ENCODE peak calls at places on chromosomes 2 and 18, in eight cellular contexts. X is stomach; M is PC-3; W is HFF-Myc; U is choroid plexus epithelial cell; V is CD8-positive, alpha-beta T cell; Q is brain microvascular endothelial cell; J is endodermal cell. T is an unnamed sample.

GRCh38 chr2:28896906-28897305 is 2.4 kb downstream of the WDR43 start:
- DNase-seq in X (no peak), M (peak), W (no peak), U (peak), V (no peak), Q (peak), J (no peak), T (no peak)

GRCh38 chr2:111221701-111222100 is 101.0 kb downstream of the BCL2L11 start:
- DNase-seq in X (no peak), M (no peak), W (no peak), U (no peak), V (no peak), Q (no peak), J (no peak), T (no peak)

GRCh38 chr2:201696151-201696659 is 2.2 kb downstream of the MPP4 start:
- DNase-seq in X (no peak), M (peak), W (peak), U (peak), V (no peak), Q (peak), J (no peak), T (no peak)

GRCh38 chr18:54112356-54112755 is 112.1 kb downstream of the MBD2 start:
- DNase-seq in X (no peak), M (no peak), W (peak), U (peak), V (no peak), Q (no peak), J (no peak), T (no peak)

GRCh38 chr2:160703648-160704585 is 210.3 kb upstream of the RBMS1 start:
- DNase-seq in X (no peak), M (no peak), W (no peak), U (no peak), V (peak), Q (no peak), J (peak), T (no peak)

GRCh38 chr2:189661957-189662321 is 680 bp downstream of the ASNSD1 start:
- DNase-seq in X (no peak), M (peak), W (no peak), U (no peak), V (no peak), Q (no peak), J (no peak), T (no peak)

GRCh38 chr2:55842009-55842408 is 81.6 kb downstream of the EFEMP1 start:
- DNase-seq in X (no peak), M (peak), W (no peak), U (no peak), V (no peak), Q (no peak), J (no peak), T (no peak)

GRCh38 chr18:11025671-11026070 is 123.7 kb downstream of the PIEZO2 start:
- DNase-seq in X (no peak), M (no peak), W (no peak), U (no peak), V (no peak), Q (no peak), J (no peak), T (no peak)

GRCh38 chr2:233444501-233444900 is 90.2 kb downstream of the DGKD start:
- DNase-seq in X (no peak), M (no peak), W (no peak), U (no peak), V (no peak), Q (no peak), J (no peak), T (no peak)

GRCh38 chr2:150909090-150909489 is 352.6 kb downstream of the RBM43 start:
- DNase-seq in X (no peak), M (no peak), W (no peak), U (no peak), V (no peak), Q (no peak), J (no peak), T (no peak)

GRCh38 chr2:150909613-150910012 is 352.1 kb downstream of the RBM43 start:
- DNase-seq in X (no peak), M (peak), W (no peak), U (no peak), V (no peak), Q (no peak), J (no peak), T (no peak)

GRCh38 chr2:150916434-150916833 is 345.2 kb downstream of the RBM43 start:
- DNase-seq in X (no peak), M (no peak), W (no peak), U (no peak), V (no peak), Q (no peak), J (no peak), T (no peak)

GRCh38 chr2:150907466-150907865 is 354.2 kb downstream of the RBM43 start:
- DNase-seq in X (no peak), M (no peak), W (no peak), U (no peak), V (no peak), Q (no peak), J (no peak), T (no peak)

DNA sequence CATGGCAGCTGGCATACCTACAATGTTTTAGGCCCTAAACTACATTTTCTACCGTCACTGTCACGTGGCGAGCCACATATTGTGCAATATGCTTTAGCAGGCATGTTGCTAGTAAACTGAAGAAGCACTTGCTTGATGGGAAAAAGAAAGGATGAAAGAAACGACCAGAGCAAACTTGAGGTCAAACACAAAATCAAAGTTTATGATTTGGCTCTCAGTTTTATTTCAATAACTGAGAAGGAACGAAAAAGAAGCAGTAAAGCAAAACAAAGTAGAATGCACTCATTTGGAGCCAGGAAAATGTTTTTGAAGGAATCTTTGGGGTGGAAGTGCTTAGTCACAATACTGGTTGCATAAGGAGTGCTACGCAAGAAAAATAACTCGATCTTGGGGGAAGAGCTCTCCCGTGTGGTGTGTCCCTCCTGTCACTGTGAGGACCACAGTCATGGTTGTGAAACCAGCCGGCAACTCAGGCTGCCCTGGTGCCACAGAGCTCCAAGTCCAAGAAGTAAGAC is 349.8 kb downstream of the RBM43 start:
- DNase-seq in X (peak), M (peak), W (peak), U (peak), V (no peak), Q (peak), J (peak), T (no peak)
- TF ChIP-seq CTCF in X (no peak), M (no peak), W (peak), U (peak), V (no peak), Q (peak), J (peak), T (no peak)

DNA sequence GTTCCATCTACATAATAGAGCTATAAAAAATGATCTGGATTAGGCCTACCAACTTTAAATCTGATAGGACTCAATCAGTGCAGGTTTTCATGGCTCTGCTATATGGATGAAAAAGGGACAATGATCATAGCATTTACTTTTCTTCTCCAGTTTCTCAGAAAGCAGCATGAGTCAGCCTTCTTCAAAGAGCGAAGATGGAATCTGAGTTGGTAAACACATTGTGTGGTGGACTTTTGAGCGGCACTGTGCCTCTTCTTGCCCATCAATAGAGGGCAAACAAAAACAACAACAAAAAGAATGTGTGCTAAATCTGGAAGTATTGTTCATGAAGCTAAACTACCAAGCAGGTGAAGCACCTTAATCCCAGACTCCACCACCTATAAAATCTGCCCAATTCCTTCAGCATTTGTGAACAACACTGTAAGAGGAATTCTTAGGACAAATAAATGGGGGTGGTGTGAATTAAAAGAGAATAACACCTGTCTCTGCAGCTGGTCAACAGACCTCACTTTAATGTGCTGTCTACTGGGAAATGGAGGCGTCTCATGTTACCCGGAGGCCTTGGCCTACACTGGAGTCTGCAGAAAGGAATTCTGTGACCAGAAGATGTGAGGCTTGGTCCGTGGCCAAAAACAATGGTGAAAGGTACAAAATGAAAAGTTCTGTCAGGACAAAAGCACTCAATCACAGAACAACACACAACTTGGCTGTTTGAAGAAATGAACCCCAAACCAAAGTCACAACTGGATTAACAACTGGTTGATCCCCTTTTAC is 609.0 kb downstream of the IRS1 start:
- DNase-seq in X (no peak), M (peak), W (peak), U (peak), V (no peak), Q (peak), J (no peak), T (no peak)
- TF ChIP-seq CTCF in X (no peak), M (no peak), W (no peak), U (no peak), V (no peak), Q (no peak), J (no peak), T (no peak)

DNA sequence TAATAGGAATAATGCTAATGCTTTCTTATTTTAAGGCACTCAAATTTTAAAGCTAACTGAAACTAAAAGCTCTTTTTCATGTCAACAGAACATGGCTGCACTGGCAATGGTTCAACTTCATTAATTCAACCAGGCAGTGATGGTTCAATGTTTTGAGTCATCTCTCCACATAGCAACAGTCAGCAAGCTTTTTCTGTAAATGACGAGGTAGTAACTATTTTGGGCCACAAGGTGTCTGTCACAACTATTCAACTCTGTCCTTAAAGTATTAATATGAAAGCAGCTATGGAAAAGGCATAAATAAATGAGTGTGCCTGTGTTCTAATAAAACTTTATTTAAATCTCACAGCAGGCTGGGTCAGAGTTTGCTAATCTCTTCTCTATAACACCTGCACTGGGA is 1425.6 kb upstream of the PIK3C3 start:
- DNase-seq in X (no peak), M (peak), W (no peak), U (peak), V (no peak), Q (peak), J (no peak), T (no peak)
- TF ChIP-seq CTCF in X (no peak), M (peak), W (no peak), U (peak), V (no peak), Q (peak), J (peak), T (no peak)

GRCh38 chr18:38545071-38545470 is 979.5 kb upstream of the CELF4 start:
- DNase-seq in X (no peak), M (peak), W (no peak), U (peak), V (no peak), Q (no peak), J (peak), T (no peak)
- TF ChIP-seq CTCF in X (peak), M (peak), W (no peak), U (no peak), V (no peak), Q (no peak), J (peak), T (peak)

GRCh38 chr2:116952254-116952653 is 862.2 kb upstream of the DDX18 start:
- DNase-seq in X (no peak), M (peak), W (no peak), U (no peak), V (no peak), Q (no peak), J (no peak), T (no peak)
- TF ChIP-seq CTCF in X (peak), M (peak), W (no peak), U (no peak), V (no peak), Q (no peak), J (peak), T (no peak)

DNA sequence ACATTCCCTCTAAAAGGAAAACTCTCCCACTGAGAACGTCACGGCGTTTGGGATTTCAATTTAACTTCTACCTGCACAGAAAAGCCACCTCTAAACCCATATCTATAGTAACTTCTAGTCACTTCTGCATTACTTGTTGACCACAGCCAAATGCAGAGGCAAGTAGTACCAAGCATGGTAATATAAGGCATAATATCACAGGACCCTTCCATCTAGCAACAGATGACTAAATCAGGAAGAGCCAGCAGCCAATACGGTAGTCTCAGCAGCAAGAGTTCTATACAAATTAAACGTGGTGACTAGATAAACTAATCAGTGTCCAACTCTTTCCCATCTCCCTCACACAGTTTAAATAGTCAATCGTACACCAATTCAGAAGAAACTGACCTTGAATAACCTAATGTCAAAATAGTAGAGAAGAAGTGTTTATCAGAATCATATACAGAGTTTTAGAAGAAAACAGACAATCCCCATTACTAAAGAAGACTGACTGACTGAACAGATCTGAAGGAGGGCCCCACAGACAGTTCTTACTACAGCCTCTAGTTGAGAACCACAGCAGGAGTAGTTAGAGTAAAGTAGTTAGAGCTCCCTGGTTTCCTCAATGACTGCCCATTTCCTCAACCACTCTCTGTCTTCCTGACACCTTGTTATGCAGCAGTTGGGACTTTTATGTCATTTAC is 30.0 kb downstream of the MEMO1 start:
- DNase-seq in X (no peak), M (peak), W (no peak), U (peak), V (no peak), Q (peak), J (no peak), T (peak)
- TF ChIP-seq CTCF in X (no peak), M (no peak), W (no peak), U (peak), V (no peak), Q (peak), J (peak), T (no peak)

DNA sequence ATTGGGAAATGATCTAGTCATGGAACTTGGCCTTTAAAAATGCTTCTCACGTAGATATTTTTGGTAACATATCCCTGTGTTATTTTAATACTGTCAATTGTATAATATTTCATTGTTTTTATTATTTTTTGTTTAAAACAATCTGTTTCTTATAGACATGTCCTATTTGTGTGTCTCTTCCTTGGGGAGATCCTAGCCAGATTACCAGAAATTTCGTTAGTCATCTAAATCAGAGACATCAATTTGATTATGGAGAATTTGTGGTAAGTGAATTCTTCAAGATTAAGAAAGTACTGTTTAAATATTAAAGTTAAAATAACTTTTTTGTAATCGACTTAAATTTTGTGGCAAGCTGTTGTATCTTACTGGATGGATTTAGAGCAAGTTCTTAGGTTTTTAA is 34.9 kb downstream of the RNF138 start:
- DNase-seq in X (no peak), M (no peak), W (no peak), U (no peak), V (no peak), Q (no peak), J (no peak), T (no peak)
- TF ChIP-seq CTCF in X (no peak), M (no peak), W (no peak), U (no peak), V (no peak), Q (no peak), J (no peak), T (no peak)

DNA sequence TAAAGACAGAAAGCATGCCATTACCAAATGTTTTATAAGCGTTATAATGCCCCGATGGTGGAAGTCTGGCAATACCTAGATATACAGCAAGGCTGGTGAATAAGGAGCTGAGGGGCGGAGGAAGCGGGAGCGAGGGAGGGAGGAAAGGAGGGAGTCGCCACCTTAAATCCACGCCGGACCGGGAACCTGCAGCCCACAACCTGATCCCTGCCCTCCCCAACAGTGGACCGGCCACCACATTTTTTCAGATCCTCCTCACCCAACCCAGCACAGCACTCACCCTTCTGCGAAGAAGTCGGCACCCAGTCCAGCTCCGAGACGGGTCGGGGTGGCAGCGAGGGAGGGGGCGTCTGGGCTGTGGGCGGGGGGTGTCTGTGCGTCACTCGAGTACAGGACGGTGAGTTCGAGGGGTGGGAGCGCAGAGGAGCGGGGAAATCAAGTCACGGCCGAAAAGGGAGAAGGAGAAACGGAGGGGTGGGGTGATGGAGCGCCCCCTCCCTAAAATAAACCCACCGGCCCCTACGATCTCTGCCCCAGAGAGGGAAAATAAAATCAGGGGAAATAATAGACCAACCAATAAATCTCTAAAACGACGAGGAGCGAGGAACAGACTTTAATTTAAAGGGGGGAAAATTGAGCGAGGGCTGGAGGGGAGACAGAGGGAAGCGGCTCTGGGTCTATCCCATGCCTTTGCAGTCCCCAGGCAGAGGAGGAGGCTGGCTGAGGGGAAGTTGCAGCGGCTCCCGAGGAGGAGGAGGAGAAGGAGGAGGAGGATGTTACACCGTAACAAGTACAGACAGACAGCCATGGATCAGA is 96.5 kb upstream of the SERTAD2 start:
- DNase-seq in X (peak), M (peak), W (no peak), U (peak), V (peak), Q (peak), J (peak), T (no peak)
- TF ChIP-seq CTCF in X (no peak), M (peak), W (no peak), U (no peak), V (no peak), Q (no peak), J (no peak), T (no peak)

T was measured in GM13976.